ENCODE peak calls at places on chromosomes 5 and 9, in six cellular contexts. J is mucosa of gallbladder, X is heart right ventricle, W is body of pancreas, T is foreskin fibroblast, Y is activated T-cell treated with anti-CD3 and anti-CD28 coated beads for 1 hour. A is an unnamed sample.

GRCh38 chr9:89185980-89186379 is 7.4 kb upstream of the SHC3 start:
- DNase-seq in X (no peak), T (peak; percentile 41), Y (no peak), W (no peak), J (no peak), A (no peak)

GRCh38 chr5:130141689-130142320 is 237.5 kb downstream of the CHSY3 start:
- DNase-seq in J (no peak), X (peak; percentile 15), W (no peak), Y (no peak), T (peak; percentile 78), A (peak; percentile 14)

GRCh38 chr9:135049460-135049859 is 38.0 kb upstream of the OLFM1 start:
- DNase-seq in Y (no peak), T (no peak), J (no peak), X (no peak), W (no peak), A (no peak)

GRCh38 chr5:87053134-87053533 is 214.5 kb upstream of the RASA1 start:
- DNase-seq in X (no peak), Y (no peak), J (no peak), T (no peak), W (no peak), A (no peak)

GRCh38 chr9:114518599-114519022 is 13.3 kb upstream of the WHRN start:
- DNase-seq in T (no peak), X (no peak), W (no peak), J (no peak), Y (no peak), A (no peak)

GRCh38 chr5:65695162-65695755 is 26.6 kb downstream of the SGTB start:
- DNase-seq in T (no peak), X (no peak), W (no peak), J (no peak), Y (no peak), A (no peak)

GRCh38 chr9:35380619-35381018 is 109.3 kb upstream of the RUSC2 start:
- DNase-seq in T (no peak), X (no peak), W (no peak), J (no peak), Y (no peak), A (no peak)

GRCh38 chr5:133936611-133937015 is 31.8 kb downstream of the C5orf15 start:
- DNase-seq in J (no peak), X (no peak), T (no peak), W (no peak), Y (no peak), A (no peak)

GRCh38 chr9:128845186-128845931 is 15.8 kb upstream of the SPOUT1 start:
- DNase-seq in X (no peak), T (peak; percentile 48), W (no peak), Y (no peak), J (no peak), A (no peak)